ENCODE peak calls at places on chromosomes 5 and 9, in seven cellular contexts. X, R, S, M, H, B and L are unnamed samples.

GRCh38 chr5:171647043-171647899 is 138.3 kb upstream of the SMIM23 start:
- DNase-seq in S (peak), X (peak), B (peak), R (no peak), M (peak), H (peak), L (no peak)

GRCh38 chr9:113511856-113512761 is 48.6 kb downstream of the RGS3 start:
- DNase-seq in M (peak), H (peak), X (no peak), R (no peak), B (no peak), S (no peak), L (no peak)

GRCh38 chr5:80193421-80193820 is 62.4 kb downstream of the SERINC5 start:
- DNase-seq in X (no peak), R (no peak), M (no peak), B (no peak), H (no peak), S (no peak), L (no peak)

GRCh38 chr9:77952641-77953341 is 78.8 kb downstream of the GNAQ start:
- DNase-seq in R (no peak), H (peak), M (no peak), B (no peak), X (no peak), S (no peak), L (no peak)

GRCh38 chr5:123785160-123786001 is 273.4 kb downstream of the CSNK1G3 start:
- DNase-seq in B (no peak), S (no peak), H (peak), M (no peak), X (no peak), R (no peak), L (no peak)

GRCh38 chr9:79701651-79702050 is 129.9 kb downstream of the TLE4 start:
- DNase-seq in X (no peak), H (peak), R (peak), M (peak), S (no peak), B (no peak), L (no peak)

GRCh38 chr5:73229271-73229670 is 56.3 kb downstream of the TMEM174 start:
- DNase-seq in S (no peak), B (no peak), R (no peak), X (no peak), M (no peak), H (peak), L (no peak)

GRCh38 chr9:76181020-76181641 is 213.1 kb downstream of the RFK start:
- DNase-seq in X (no peak), S (no peak), R (no peak), B (peak), M (no peak), H (no peak), L (no peak)

GRCh38 chr5:125042243-125042887 is 295.9 kb upstream of the ZNF608 start:
- DNase-seq in B (no peak), X (no peak), H (peak), S (no peak), R (no peak), M (no peak), L (no peak)

GRCh38 chr5:137164961-137165360 is 334.2 kb downstream of the SPOCK1 start:
- DNase-seq in S (no peak), H (no peak), B (no peak), X (no peak), M (no peak), R (no peak), L (no peak)

GRCh38 chr9:71630371-71630770 is 137.9 kb downstream of the CEMIP2 start:
- DNase-seq in R (no peak), S (no peak), B (no peak), M (no peak), H (no peak), X (no peak), L (no peak)

GRCh38 chr9:87500491-87500890 is 2.8 kb downstream of the DAPK1 start:
- DNase-seq in S (peak), H (no peak), R (no peak), B (peak), M (no peak), X (no peak), L (no peak)

GRCh38 chr5:32071351-32071944 is 102.7 kb downstream of the GOLPH3 start:
- DNase-seq in R (no peak), X (no peak), S (no peak), B (no peak), H (no peak), M (no peak), L (no peak)

GRCh38 chr9:70263421-70263820 is 4.6 kb downstream of the SMC5 start:
- DNase-seq in S (peak), B (no peak), M (no peak), X (no peak), H (peak), R (no peak), L (no peak)

GRCh38 chr5:150513375-150514309 is 5.7 kb downstream of the NDST1 start:
- DNase-seq in X (peak), M (no peak), R (no peak), B (peak), H (no peak), S (no peak), L (peak)

GRCh38 chr9:77291714-77292113 is 114.4 kb downstream of the VPS13A start:
- DNase-seq in M (no peak), X (peak), H (peak), B (peak), R (no peak), S (peak), L (no peak)

GRCh38 chr9:109063765-109064164 is 50.5 kb upstream of the CTNNAL1 start:
- DNase-seq in S (peak), R (no peak), X (no peak), H (peak), M (no peak), B (no peak), L (no peak)

GRCh38 chr5:34719029-34719428 is 62.9 kb downstream of the RAI14 start:
- DNase-seq in X (no peak), S (no peak), H (no peak), B (no peak), M (no peak), R (no peak), L (no peak)

GRCh38 chr9:38018964-38019602 is 49.9 kb downstream of the SHB start:
- DNase-seq in R (no peak), X (no peak), H (peak), S (peak), B (peak), M (no peak), L (no peak)

GRCh38 chr9:36142510-36143161 is 6.1 kb downstream of the GLIPR2 start:
- DNase-seq in S (no peak), B (no peak), H (no peak), X (no peak), R (peak), M (no peak), L (no peak)

GRCh38 chr9:93132287-93132927 is 1.6 kb downstream of the NINJ1 start:
- DNase-seq in S (no peak), B (peak), R (peak), H (peak), X (no peak), M (no peak), L (no peak)

GRCh38 chr9:105309531-105309931 is 65.1 kb downstream of the SLC44A1 start:
- DNase-seq in H (no peak), X (no peak), B (no peak), R (no peak), S (no peak), M (no peak), L (no peak)

GRCh38 chr9:123326662-123327093 is 29.3 kb upstream of the CRB2 start:
- DNase-seq in R (no peak), S (no peak), X (no peak), M (no peak), H (no peak), B (no peak), L (no peak)

GRCh38 chr9:75039804-75040203 is 11.7 kb upstream of the CARNMT1 start:
- DNase-seq in X (no peak), B (no peak), S (no peak), M (no peak), R (no peak), H (no peak), L (no peak)

GRCh38 chr9:16013366-16013765 is 460.5 kb downstream of the CCDC171 start:
- DNase-seq in X (no peak), M (no peak), B (no peak), R (no peak), S (no peak), H (no peak), L (no peak)

GRCh38 chr5:62112689-62113220 is 193.3 kb upstream of the KIF2A start:
- DNase-seq in R (no peak), X (no peak), S (no peak), H (peak), M (no peak), B (no peak), L (no peak)

GRCh38 chr9:117232266-117232665 is 182.6 kb downstream of the ASTN2 start:
- DNase-seq in H (no peak), R (no peak), X (no peak), B (no peak), S (no peak), M (no peak), L (no peak)